ENCODE peak calls at places on chromosomes 4 and X, in eight cellular contexts. D is lower leg skin, U is GM12865, G is endothelial cell of umbilical vein, E is spleen, M is HCT116, B is pancreas, I is epithelial cell of esophagus. S is an unnamed sample.

GRCh38 chrX:17638731-17639130 is 98.6 kb upstream of the SCML1 start:
- DNase-seq in D (no peak), U (no peak), G (no peak), E (no peak), M (no peak), B (no peak), I (no peak), S (no peak)

GRCh38 chrX:9825966-9826365 is 39.7 kb downstream of the SHROOM2 start:
- DNase-seq in D (no peak), U (no peak), G (no peak), E (no peak), M (no peak), B (no peak), I (no peak), S (no peak)

GRCh38 chrX:119755981-119756533 is 2.3 kb upstream of the SOWAHD start:
- DNase-seq in D (no peak), U (peak), G (no peak), E (peak), M (no peak), B (no peak), I (no peak), S (peak)

GRCh38 chrX:117987376-117987775 is 129.2 kb downstream of the KLHL13 start:
- DNase-seq in D (no peak), U (no peak), G (no peak), E (no peak), M (no peak), B (no peak), I (no peak), S (no peak)

GRCh38 chr4:141652161-141652778 is 15.9 kb downstream of the IL15 start:
- DNase-seq in D (no peak), U (no peak), G (peak), E (no peak), M (no peak), B (no peak), I (no peak), S (no peak)

GRCh38 chr4:86939737-86940141 is 4.9 kb downstream of the AFF1 start:
- DNase-seq in D (no peak), U (peak), G (peak), E (no peak), M (no peak), B (no peak), I (no peak), S (no peak)

GRCh38 chr4:133869486-133869885 is 332.1 kb downstream of the PABPC4L start:
- DNase-seq in D (no peak), U (no peak), G (no peak), E (no peak), M (no peak), B (no peak), I (no peak), S (no peak)

GRCh38 chr4:159899596-159899995 is 796.7 kb downstream of the RAPGEF2 start:
- DNase-seq in D (no peak), U (no peak), G (no peak), E (no peak), M (no peak), B (no peak), I (no peak), S (no peak)

DNA sequence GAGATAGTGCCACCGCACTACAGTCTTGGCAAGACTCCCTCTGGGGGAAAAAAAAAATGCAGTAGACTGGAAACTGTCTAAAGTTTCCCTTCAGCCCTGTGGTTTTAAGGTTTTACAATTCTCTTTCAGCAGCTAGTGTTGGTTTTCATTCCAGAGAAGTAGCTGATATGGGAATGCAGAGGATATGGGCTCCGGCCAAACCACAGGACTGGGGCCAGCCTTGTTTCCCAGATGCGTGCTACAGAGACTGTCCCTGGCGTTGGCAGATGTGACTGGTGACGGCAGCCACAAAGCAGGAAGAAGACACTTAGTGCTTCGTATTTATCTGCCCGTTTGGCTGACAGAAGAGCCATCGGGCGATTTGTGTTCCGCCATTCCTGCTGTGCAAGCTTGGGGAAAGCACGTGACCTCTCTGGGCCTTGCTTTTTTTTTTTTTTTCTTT is 43.2 kb downstream of the ZBTB49 start:
- DNase-seq in D (peak), U (no peak), G (no peak), E (peak), M (no peak), B (no peak), I (no peak), S (no peak)
- TF ChIP-seq CTCF in D (no peak), U (no peak), G (no peak), E (no peak), M (no peak), B (no peak), I (no peak), S (no peak)

GRCh38 chr4:17597517-17597916 is 16.9 kb upstream of the MED28 start:
- DNase-seq in D (no peak), U (no peak), G (peak), E (no peak), M (no peak), B (no peak), I (peak), S (no peak)
- TF ChIP-seq CTCF in D (no peak), U (no peak), G (peak), E (no peak), M (peak), B (no peak), I (peak), S (no peak)

GRCh38 chr4:108560624-108561023 is 59.8 kb upstream of the RPL34 start:
- DNase-seq in D (no peak), U (no peak), G (peak), E (no peak), M (no peak), B (no peak), I (no peak), S (no peak)

GRCh38 chr4:108556588-108557200 is 63.7 kb upstream of the RPL34 start:
- DNase-seq in D (no peak), U (peak), G (no peak), E (no peak), M (no peak), B (no peak), I (no peak), S (no peak)

GRCh38 chr4:108561086-108561485 is 59.3 kb upstream of the RPL34 start:
- DNase-seq in D (no peak), U (no peak), G (no peak), E (no peak), M (no peak), B (no peak), I (no peak), S (no peak)

GRCh38 chr4:108559911-108560310 is 60.5 kb upstream of the RPL34 start:
- DNase-seq in D (no peak), U (no peak), G (no peak), E (no peak), M (no peak), B (no peak), I (no peak), S (no peak)

DNA sequence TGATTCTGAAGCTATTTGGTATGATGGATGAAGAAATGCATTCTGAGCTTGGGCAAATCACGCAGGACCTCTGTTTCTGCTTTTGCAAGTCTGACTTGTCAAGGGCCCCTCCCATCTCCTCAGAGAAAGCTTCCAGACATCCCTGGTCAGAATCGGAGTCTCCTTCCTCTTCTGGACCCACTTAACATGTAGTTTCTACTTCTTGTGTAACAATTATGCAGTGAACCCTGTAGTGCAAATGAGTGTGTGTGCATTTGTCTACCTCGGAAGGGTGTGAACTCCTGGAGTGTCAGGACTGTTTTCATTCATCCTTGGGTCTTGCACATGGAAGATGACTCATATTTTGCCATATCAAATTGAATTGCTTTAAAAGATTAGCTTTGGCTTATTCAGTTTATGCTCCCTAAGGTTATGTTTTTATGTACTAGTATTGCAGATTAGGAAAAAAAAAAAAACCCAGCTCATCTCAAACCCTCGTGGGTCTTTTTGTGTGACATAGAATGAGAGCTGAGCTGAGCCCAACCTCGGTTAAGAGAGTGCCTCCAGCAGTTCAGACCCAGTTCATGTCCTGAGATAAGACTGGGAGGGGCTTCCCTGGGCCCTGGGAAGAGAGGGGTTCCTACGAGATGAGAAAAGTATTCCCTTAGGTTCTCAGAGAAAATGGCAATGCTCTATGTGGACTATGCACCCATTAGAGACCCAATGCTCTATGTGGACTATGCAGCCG is 61.1 kb upstream of the RPL34 start:
- DNase-seq in D (no peak), U (no peak), G (no peak), E (no peak), M (no peak), B (no peak), I (no peak), S (no peak)
- TF ChIP-seq CTCF in D (no peak), U (no peak), G (no peak), E (no peak), M (no peak), B (no peak), I (no peak), S (no peak)

GRCh38 chr4:161564230-161564834 is 599.5 kb downstream of the FSTL5 start:
- DNase-seq in D (no peak), U (no peak), G (peak), E (no peak), M (no peak), B (no peak), I (peak), S (no peak)
- TF ChIP-seq CTCF in D (no peak), U (no peak), G (no peak), E (peak), M (no peak), B (peak), I (peak), S (no peak)

GRCh38 chr4:76426272-76426671 is 5.3 kb upstream of the CCDC158 start:
- DNase-seq in D (no peak), U (no peak), G (no peak), E (no peak), M (no peak), B (no peak), I (no peak), S (no peak)
- TF ChIP-seq CTCF in D (no peak), U (no peak), G (no peak), E (no peak), M (peak), B (no peak), I (peak), S (no peak)

DNA sequence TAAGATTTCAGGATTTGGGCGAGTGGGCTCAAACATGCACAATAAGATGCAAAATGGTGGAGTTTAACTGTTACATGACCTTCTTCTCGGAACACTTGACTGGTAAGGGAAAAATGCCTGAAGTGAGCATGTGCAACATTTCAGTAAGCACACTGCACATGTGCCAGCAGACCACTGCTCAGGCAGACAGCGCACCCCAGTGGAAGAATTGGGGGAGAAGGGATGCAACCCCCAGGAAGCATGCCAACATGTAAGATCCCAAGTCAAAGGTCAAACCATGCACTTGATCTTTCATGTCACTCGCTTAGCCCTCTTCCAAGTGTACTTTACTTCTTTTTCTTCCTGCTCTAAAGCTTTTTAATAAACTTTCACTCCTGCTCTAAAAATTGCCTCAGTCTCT is 256.3 kb downstream of the CENPC start:
- DNase-seq in D (no peak), U (peak), G (no peak), E (no peak), M (no peak), B (no peak), I (peak), S (no peak)
- TF ChIP-seq CTCF in D (no peak), U (peak), G (no peak), E (no peak), M (peak), B (no peak), I (peak), S (no peak)

GRCh38 chrX:115892787-115893671 is 277.5 kb upstream of the AGTR2 start:
- DNase-seq in D (no peak), U (peak), G (no peak), E (peak), M (peak), B (peak), I (peak), S (no peak)

GRCh38 chrX:115895678-115896329 is 274.7 kb upstream of the AGTR2 start:
- DNase-seq in D (no peak), U (no peak), G (no peak), E (no peak), M (no peak), B (peak), I (no peak), S (no peak)

GRCh38 chrX:115889121-115889890 is 281.2 kb upstream of the AGTR2 start:
- DNase-seq in D (no peak), U (no peak), G (no peak), E (peak), M (no peak), B (peak), I (no peak), S (no peak)

GRCh38 chrX:115894087-115894486 is 276.5 kb upstream of the AGTR2 start:
- DNase-seq in D (no peak), U (peak), G (no peak), E (no peak), M (peak), B (peak), I (peak), S (no peak)

DNA sequence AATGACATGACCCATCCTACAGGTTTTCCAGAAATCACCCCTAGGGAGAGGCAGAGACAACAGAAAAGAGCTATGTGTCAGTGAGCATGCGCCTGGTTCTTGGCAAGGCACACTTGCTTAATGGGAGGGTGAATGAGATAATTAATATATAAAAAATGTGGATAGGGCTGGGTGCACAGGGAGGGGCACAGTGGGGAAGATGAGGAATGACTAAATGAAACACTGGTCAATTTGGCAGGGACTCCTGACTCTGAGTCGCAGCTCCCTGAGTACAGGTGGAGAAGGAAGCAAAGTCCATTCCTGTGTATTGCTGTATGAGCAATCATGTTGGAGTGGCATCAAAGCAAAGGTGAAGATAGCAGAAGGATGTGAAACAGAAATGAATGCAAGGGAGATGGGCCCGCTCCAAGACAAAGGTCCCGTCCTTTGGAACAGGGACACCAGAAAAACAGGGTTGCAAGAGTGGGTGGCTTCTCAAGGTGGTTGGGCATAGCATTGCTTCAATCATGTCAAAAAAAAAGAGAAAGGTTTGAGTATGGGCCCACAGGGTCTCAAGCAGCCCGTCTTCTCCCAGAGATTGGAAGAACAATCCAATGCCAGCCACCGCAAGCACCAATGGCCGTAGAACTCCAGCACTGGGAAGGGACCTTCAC is 278.4 kb upstream of the AGTR2 start:
- DNase-seq in D (no peak), U (no peak), G (no peak), E (no peak), M (peak), B (no peak), I (peak), S (no peak)
- TF ChIP-seq CTCF in D (no peak), U (no peak), G (no peak), E (no peak), M (no peak), B (no peak), I (no peak), S (no peak)

GRCh38 chr4:184310171-184310567 is 92.5 kb upstream of the ENPP6 start:
- DNase-seq in D (no peak), U (peak), G (peak), E (peak), M (no peak), B (no peak), I (peak), S (peak)
- TF ChIP-seq CTCF in D (no peak), U (peak), G (peak), E (peak), M (no peak), B (no peak), I (peak), S (peak)

S was measured in natural killer cell.